ENCODE peak calls at places on chromosomes 4 and X, in seven cellular contexts. One of them, this sample, is unnamed.

GRCh38 chr4:141845901-141846300 is 209.5 kb downstream of the IL15 start:
- DNase-seq in mesendoderm: no peak
- DNase-seq in H9: no peak
- DNase-seq in IMR-90: no peak
- DNase-seq in neuronal stem cell: no peak
- DNase-seq in trophoblast cell: no peak
- DNase-seq in H1: no peak
- DNase-seq in this sample: no peak

GRCh38 chrX:311156-312129 is 7.2 kb downstream of the GTPBP6 start:
- DNase-seq in neuronal stem cell: no peak
- DNase-seq in mesendoderm: no peak
- DNase-seq in trophoblast cell: no peak
- DNase-seq in H9: no peak
- DNase-seq in IMR-90: no peak
- DNase-seq in H1: no peak
- DNase-seq in this sample: no peak

GRCh38 chr4:127383666-127384065 is 249.1 kb upstream of the INTU start:
- DNase-seq in trophoblast cell: no peak
- DNase-seq in neuronal stem cell: no peak
- DNase-seq in H1: no peak
- DNase-seq in mesendoderm: no peak
- DNase-seq in H9: no peak
- DNase-seq in IMR-90: no peak
- DNase-seq in this sample: no peak

GRCh38 chr4:153676491-153676890 is 7.6 kb upstream of the TLR2 start:
- DNase-seq in H9: no peak
- DNase-seq in IMR-90: peak; percentile 12
- DNase-seq in trophoblast cell: no peak
- DNase-seq in neuronal stem cell: no peak
- DNase-seq in H1: no peak
- DNase-seq in mesendoderm: no peak
- DNase-seq in this sample: no peak

GRCh38 chr4:100164808-100165760 is 25.2 kb downstream of the DDIT4L start:
- DNase-seq in IMR-90: no peak
- DNase-seq in neuronal stem cell: no peak
- DNase-seq in mesendoderm: no peak
- DNase-seq in H9: no peak
- DNase-seq in H1: no peak
- DNase-seq in trophoblast cell: no peak
- DNase-seq in this sample: no peak

GRCh38 chr4:3331511-3332394 is 38.9 kb downstream of the RGS12 start:
- DNase-seq in mesendoderm: no peak
- DNase-seq in H1: no peak
- DNase-seq in IMR-90: no peak
- DNase-seq in H9: no peak
- DNase-seq in neuronal stem cell: no peak
- DNase-seq in trophoblast cell: no peak
- DNase-seq in this sample: no peak

GRCh38 chr4:121927948-121928347 is 23.9 kb downstream of the TRPC3 start:
- DNase-seq in neuronal stem cell: no peak
- DNase-seq in H9: no peak
- DNase-seq in IMR-90: no peak
- DNase-seq in mesendoderm: no peak
- DNase-seq in H1: no peak
- DNase-seq in trophoblast cell: no peak
- DNase-seq in this sample: no peak

GRCh38 chr4:88159137-88159725 is 792 bp upstream of the ABCG2 start:
- DNase-seq in neuronal stem cell: no peak
- DNase-seq in mesendoderm: peak; percentile 83
- DNase-seq in trophoblast cell: peak; percentile 67
- DNase-seq in H9: peak; percentile 84
- DNase-seq in IMR-90: no peak
- DNase-seq in H1: peak; percentile 47
- DNase-seq in this sample: no peak

GRCh38 chr4:147175460-147176025 is 229.9 kb upstream of the TTC29 start:
- DNase-seq in IMR-90: no peak
- DNase-seq in H1: no peak
- DNase-seq in H9: no peak
- DNase-seq in neuronal stem cell: no peak
- DNase-seq in mesendoderm: peak; percentile 61
- DNase-seq in trophoblast cell: no peak
- DNase-seq in this sample: no peak

DNA sequence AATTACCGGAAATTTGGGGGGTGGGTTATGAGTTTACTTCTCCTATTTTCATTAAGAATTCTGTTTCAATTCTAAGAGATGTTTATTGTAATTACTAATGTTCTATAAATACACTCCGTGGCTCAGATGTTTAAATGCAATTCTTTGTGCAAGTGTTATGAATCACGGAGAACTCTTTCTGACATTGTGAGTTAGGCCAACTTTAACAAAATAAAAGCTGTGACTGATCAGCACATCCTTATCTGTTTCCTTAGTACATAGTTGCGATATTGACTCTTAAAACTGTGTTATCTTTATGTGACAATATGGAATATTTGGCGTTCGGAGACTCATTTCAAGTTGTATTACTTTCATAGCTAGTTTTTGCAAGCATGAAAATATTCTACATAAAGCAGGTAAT is 902 bp downstream of the KLHL4 start:
- DNase-seq in neuronal stem cell: no peak
- DNase-seq in H1: no peak
- DNase-seq in trophoblast cell: no peak
- DNase-seq in H9: no peak
- DNase-seq in mesendoderm: no peak
- DNase-seq in IMR-90: peak; percentile 18
- DNase-seq in this sample: peak; percentile 42
- H3K9ac ChIP-seq in neuronal stem cell: no peak overlapping the region
- H3K9ac ChIP-seq in H1: no peak overlapping the region
- H3K9ac ChIP-seq in trophoblast cell: no peak overlapping the region
- H3K9ac ChIP-seq in H9: peak overlapping the region; percentile 66
- H3K9ac ChIP-seq in mesendoderm: no peak overlapping the region
- H3K9ac ChIP-seq in IMR-90: no peak overlapping the region
- H3K9ac ChIP-seq in this sample: peak overlapping the region; percentile 28

GRCh38 chrX:68121371-68121770 is 311.9 kb downstream of the OPHN1 start:
- DNase-seq in neuronal stem cell: no peak
- DNase-seq in trophoblast cell: no peak
- DNase-seq in H9: no peak
- DNase-seq in mesendoderm: no peak
- DNase-seq in H1: no peak
- DNase-seq in IMR-90: no peak
- DNase-seq in this sample: no peak
- H3K79me1 ChIP-seq in neuronal stem cell: no peaks in the 10 kb centered on the region
- H3K79me1 ChIP-seq in trophoblast cell: no peaks in the 10 kb centered on the region
- H3K79me1 ChIP-seq in H9: no peaks in the 10 kb centered on the region
- H3K79me1 ChIP-seq in mesendoderm: no peaks in the 10 kb centered on the region
- H3K79me1 ChIP-seq in H1: no peaks in the 10 kb centered on the region
- H3K79me1 ChIP-seq in IMR-90: no peaks in the 10 kb centered on the region
- H3K79me1 ChIP-seq in this sample: no peaks in the 10 kb centered on the region

GRCh38 chr4:6221851-6222760 is 21.8 kb upstream of the JAKMIP1 start:
- DNase-seq in H9: peak; percentile 79
- DNase-seq in neuronal stem cell: peak; percentile 77
- DNase-seq in mesendoderm: peak; percentile 81
- DNase-seq in IMR-90: no peak
- DNase-seq in H1: no peak
- DNase-seq in trophoblast cell: peak; percentile 72
- DNase-seq in this sample: no peak
- H3K9ac ChIP-seq in H9: no peak overlapping the region
- H3K9ac ChIP-seq in neuronal stem cell: peak overlapping the region; percentile 24
- H3K9ac ChIP-seq in mesendoderm: no peak overlapping the region
- H3K9ac ChIP-seq in IMR-90: no peak overlapping the region
- H3K9ac ChIP-seq in H1: no peak overlapping the region
- H3K9ac ChIP-seq in trophoblast cell: no peak overlapping the region
- H3K9ac ChIP-seq in this sample: no peak overlapping the region

DNA sequence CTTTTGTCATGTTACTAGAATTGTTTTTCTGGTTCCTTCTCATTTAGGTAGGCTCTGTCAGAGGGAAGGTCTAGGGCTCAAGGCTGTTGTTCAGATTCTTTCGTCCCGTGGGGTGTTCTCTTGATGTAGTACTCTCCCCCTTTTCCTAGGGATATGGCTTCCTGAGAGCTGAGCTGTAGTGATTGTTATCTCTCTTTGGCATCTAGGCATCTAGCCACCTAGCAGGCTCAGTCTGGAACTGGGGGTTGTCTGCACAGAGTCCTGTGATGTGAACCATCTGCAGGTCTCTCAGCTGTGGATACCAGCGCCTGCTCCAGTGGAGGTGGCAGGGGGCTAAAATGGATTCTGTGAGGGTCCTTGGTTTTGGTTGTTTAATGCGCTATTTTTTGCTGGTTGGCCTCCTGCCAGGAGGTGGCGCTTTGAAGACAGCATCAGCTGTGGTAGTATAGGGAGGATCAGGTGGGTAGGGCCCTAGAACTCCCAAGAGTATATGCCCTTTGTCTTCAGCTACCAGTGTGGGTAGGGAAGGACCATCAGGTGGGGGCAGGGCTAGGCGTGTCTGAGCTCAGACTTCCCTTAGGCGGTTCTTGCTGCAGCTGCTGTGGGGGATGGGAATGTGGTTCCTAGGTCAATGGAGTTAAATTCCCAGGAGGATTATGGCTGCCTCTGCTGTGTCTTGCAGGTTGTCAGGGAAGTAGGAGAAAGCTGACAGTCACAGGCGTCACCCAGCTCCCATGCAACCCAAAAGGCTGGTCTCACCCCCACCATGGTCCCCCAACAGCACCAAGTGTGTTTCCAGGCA is 78.0 kb upstream of the RAB40AL start:
- DNase-seq in mesendoderm: peak; percentile 72
- DNase-seq in neuronal stem cell: peak; percentile 0
- DNase-seq in H9: peak; percentile 37
- DNase-seq in IMR-90: no peak
- DNase-seq in H1: no peak
- DNase-seq in trophoblast cell: peak; percentile 32
- DNase-seq in this sample: no peak
- H3K79me1 ChIP-seq in mesendoderm: no peaks in the 10 kb centered on the region
- H3K79me1 ChIP-seq in neuronal stem cell: no peaks in the 10 kb centered on the region
- H3K79me1 ChIP-seq in H9: no peaks in the 10 kb centered on the region
- H3K79me1 ChIP-seq in IMR-90: no peaks in the 10 kb centered on the region
- H3K79me1 ChIP-seq in H1: no peaks in the 10 kb centered on the region
- H3K79me1 ChIP-seq in trophoblast cell: no peaks in the 10 kb centered on the region
- H3K79me1 ChIP-seq in this sample: peaks cover 2% of the 10 kb centered on the region

GRCh38 chrX:118352566-118352965 is 6.7 kb downstream of the WDR44 start:
- DNase-seq in IMR-90: no peak
- DNase-seq in mesendoderm: peak; percentile 24
- DNase-seq in H1: no peak
- DNase-seq in neuronal stem cell: no peak
- DNase-seq in H9: no peak
- DNase-seq in trophoblast cell: no peak
- DNase-seq in this sample: no peak

GRCh38 chrX:118350715-118351114 is 4.8 kb downstream of the WDR44 start:
- DNase-seq in H9: no peak
- DNase-seq in mesendoderm: no peak
- DNase-seq in neuronal stem cell: no peak
- DNase-seq in IMR-90: no peak
- DNase-seq in H1: no peak
- DNase-seq in trophoblast cell: no peak
- DNase-seq in this sample: no peak

GRCh38 chrX:118349188-118349587 is 3.3 kb downstream of the WDR44 start:
- DNase-seq in trophoblast cell: no peak
- DNase-seq in H9: no peak
- DNase-seq in H1: no peak
- DNase-seq in IMR-90: no peak
- DNase-seq in mesendoderm: no peak
- DNase-seq in neuronal stem cell: no peak
- DNase-seq in this sample: no peak

GRCh38 chrX:118348186-118348810 is 2.4 kb downstream of the WDR44 start:
- DNase-seq in neuronal stem cell: no peak
- DNase-seq in H1: no peak
- DNase-seq in mesendoderm: no peak
- DNase-seq in H9: no peak
- DNase-seq in IMR-90: no peak
- DNase-seq in trophoblast cell: peak; percentile 36
- DNase-seq in this sample: no peak

GRCh38 chrX:118350221-118350620 is 4.3 kb downstream of the WDR44 start:
- DNase-seq in H9: no peak
- DNase-seq in neuronal stem cell: no peak
- DNase-seq in IMR-90: peak; percentile 40
- DNase-seq in mesendoderm: no peak
- DNase-seq in trophoblast cell: no peak
- DNase-seq in H1: no peak
- DNase-seq in this sample: peak; percentile 47
- H3K9ac ChIP-seq in H9: no peak overlapping the region
- H3K9ac ChIP-seq in neuronal stem cell: no peak overlapping the region
- H3K9ac ChIP-seq in IMR-90: peak overlapping the region; percentile 23
- H3K9ac ChIP-seq in mesendoderm: no peak overlapping the region
- H3K9ac ChIP-seq in trophoblast cell: no peak overlapping the region
- H3K9ac ChIP-seq in H1: no peak overlapping the region
- H3K9ac ChIP-seq in this sample: peak overlapping the region; percentile 47

GRCh38 chr4:16513876-16514275 is 287.6 kb upstream of the TAPT1 start:
- DNase-seq in IMR-90: peak; percentile 60
- DNase-seq in H9: no peak
- DNase-seq in trophoblast cell: peak; percentile 91
- DNase-seq in H1: no peak
- DNase-seq in mesendoderm: no peak
- DNase-seq in neuronal stem cell: no peak
- DNase-seq in this sample: no peak
- H3K79me1 ChIP-seq in IMR-90: no peaks in the 10 kb centered on the region
- H3K79me1 ChIP-seq in H9: no peaks in the 10 kb centered on the region
- H3K79me1 ChIP-seq in trophoblast cell: no peaks in the 10 kb centered on the region
- H3K79me1 ChIP-seq in H1: no peaks in the 10 kb centered on the region
- H3K79me1 ChIP-seq in mesendoderm: no peaks in the 10 kb centered on the region
- H3K79me1 ChIP-seq in neuronal stem cell: no peaks in the 10 kb centered on the region
- H3K79me1 ChIP-seq in this sample: no peaks in the 10 kb centered on the region

GRCh38 chr4:148335133-148335532 is 107.1 kb downstream of the NR3C2 start:
- DNase-seq in H1: no peak
- DNase-seq in trophoblast cell: no peak
- DNase-seq in H9: no peak
- DNase-seq in mesendoderm: no peak
- DNase-seq in IMR-90: no peak
- DNase-seq in neuronal stem cell: no peak
- DNase-seq in this sample: no peak
- H3K9ac ChIP-seq in H1: no peak overlapping the region
- H3K9ac ChIP-seq in trophoblast cell: no peak overlapping the region
- H3K9ac ChIP-seq in H9: no peak overlapping the region
- H3K9ac ChIP-seq in mesendoderm: no peak overlapping the region
- H3K9ac ChIP-seq in IMR-90: no peak overlapping the region
- H3K9ac ChIP-seq in neuronal stem cell: no peak overlapping the region
- H3K9ac ChIP-seq in this sample: no peak overlapping the region

GRCh38 chrX:72487661-72488060 is 85.0 kb downstream of the HDAC8 start:
- DNase-seq in mesendoderm: no peak
- DNase-seq in H1: no peak
- DNase-seq in H9: no peak
- DNase-seq in IMR-90: no peak
- DNase-seq in neuronal stem cell: no peak
- DNase-seq in trophoblast cell: no peak
- DNase-seq in this sample: no peak
- H3K79me1 ChIP-seq in mesendoderm: no peaks in the 10 kb centered on the region
- H3K79me1 ChIP-seq in H1: no peaks in the 10 kb centered on the region
- H3K79me1 ChIP-seq in H9: no peaks in the 10 kb centered on the region
- H3K79me1 ChIP-seq in IMR-90: no peaks in the 10 kb centered on the region
- H3K79me1 ChIP-seq in neuronal stem cell: no peaks in the 10 kb centered on the region
- H3K79me1 ChIP-seq in trophoblast cell: no peaks in the 10 kb centered on the region
- H3K79me1 ChIP-seq in this sample: peaks cover 2% of the 10 kb centered on the region